ENCODE peak calls at places on chromosome 3, in seven cellular contexts. M, F, J, Y, T, N and G are unnamed samples.

GRCh38 chr3:138197058-138197457 is 10.0 kb downstream of the ARMC8 start:
- DNase-seq in T (no peak), F (no peak), M (peak), Y (no peak), N (no peak), J (no peak), G (peak)

GRCh38 chr3:172217877-172218276 is 178.5 kb downstream of the FNDC3B start:
- DNase-seq in Y (no peak), F (no peak), T (no peak), M (no peak), N (no peak), J (no peak), G (peak)

GRCh38 chr3:98695816-98696215 is 67.3 kb upstream of the ST3GAL6 start:
- DNase-seq in J (no peak), M (no peak), F (no peak), T (no peak), Y (no peak), N (no peak), G (no peak)

GRCh38 chr3:108106031-108106430 is 15.2 kb upstream of the CD47 start:
- DNase-seq in J (no peak), M (no peak), N (no peak), Y (no peak), T (no peak), F (no peak), G (no peak)

GRCh38 chr3:132318451-132318850 is 1.2 kb downstream of the ACP3 start:
- DNase-seq in N (no peak), T (no peak), Y (no peak), M (no peak), F (no peak), J (no peak), G (no peak)

GRCh38 chr3:126113733-126114132 is 29.8 kb upstream of the SLC41A3 start:
- DNase-seq in J (no peak), F (no peak), N (no peak), M (no peak), Y (peak), T (peak), G (peak)

GRCh38 chr3:134476306-134476705 is 9.5 kb downstream of the ANAPC13 start:
- DNase-seq in M (no peak), N (no peak), F (no peak), J (no peak), Y (no peak), T (no peak), G (peak)

GRCh38 chr3:46368569-46368968 is 2.2 kb upstream of the CCR5 start:
- DNase-seq in F (no peak), N (no peak), Y (no peak), T (peak), M (peak), J (peak), G (peak)

GRCh38 chr3:131535131-131535530 is 32.4 kb upstream of the MRPL3 start:
- DNase-seq in Y (no peak), N (no peak), M (no peak), T (no peak), F (no peak), J (no peak), G (no peak)

GRCh38 chr3:43894176-43895049 is 203.7 kb downstream of the ABHD5 start:
- DNase-seq in T (peak), N (peak), J (no peak), F (no peak), M (peak), Y (peak), G (peak)

GRCh38 chr3:4712109-4712508 is 219.0 kb downstream of the ITPR1 start:
- DNase-seq in T (peak), N (no peak), M (no peak), J (no peak), Y (no peak), F (no peak), G (peak)

GRCh38 chr3:65901236-65901635 is 137.5 kb downstream of the MAGI1 start:
- DNase-seq in Y (no peak), T (no peak), N (no peak), J (no peak), M (no peak), F (no peak), G (no peak)

GRCh38 chr3:188824596-188824995 is 347.2 kb upstream of the TPRG1 start:
- DNase-seq in Y (no peak), J (no peak), M (no peak), N (no peak), T (no peak), F (no peak), G (no peak)

GRCh38 chr3:13178107-13178506 is 104.9 kb upstream of the IQSEC1 start:
- DNase-seq in M (no peak), N (no peak), T (no peak), F (no peak), Y (no peak), J (no peak), G (no peak)

GRCh38 chr3:126746395-126747177 is 42.5 kb downstream of the CHCHD6 start:
- DNase-seq in F (no peak), N (no peak), Y (peak), M (peak), J (no peak), T (no peak), G (peak)

GRCh38 chr3:15783361-15783969 is 14.3 kb downstream of the ANKRD28 start:
- DNase-seq in T (no peak), N (no peak), M (no peak), Y (no peak), J (no peak), F (no peak), G (no peak)

GRCh38 chr3:133874344-133874743 is 21.3 kb downstream of the RAB6B start:
- DNase-seq in M (no peak), T (no peak), N (no peak), Y (no peak), F (no peak), J (no peak), G (no peak)

GRCh38 chr3:58658508-58658907 is 8.1 kb downstream of the FAM3D start:
- DNase-seq in T (peak), F (no peak), Y (no peak), M (no peak), N (no peak), J (no peak), G (no peak)

GRCh38 chr3:156762631-156763185 is 63.4 kb upstream of the LEKR1 start:
- DNase-seq in Y (no peak), N (no peak), F (no peak), T (no peak), M (no peak), J (no peak), G (no peak)

GRCh38 chr3:23830869-23831484 is 25.2 kb downstream of the UBE2E1 start:
- DNase-seq in M (no peak), T (no peak), F (no peak), N (no peak), J (no peak), Y (no peak), G (no peak)

GRCh38 chr3:184238246-184238818 is 8.9 kb downstream of the VWA5B2 start:
- DNase-seq in N (no peak), Y (no peak), M (no peak), J (no peak), F (no peak), T (no peak), G (no peak)